ENCODE peak calls at places on chromosomes 2 and 18, in six cellular contexts. C is breast epithelium, J is lower lobe of right lung, P is Peyer's patch, M is tibial artery, U is OCI-LY7. I is an unnamed sample. For H3K9me3, the result is how much of the 10 kb centered on the place peaks cover.

GRCh38 chr2:220811952-220812570 is 760.0 kb downstream of the EPHA4 start:
- DNase-seq in C (no peak), J (no peak), P (no peak), M (no peak), U (no peak), I (no peak)

GRCh38 chr18:61322265-61322873 is 10.9 kb upstream of the CDH20 start:
- DNase-seq in C (no peak), J (no peak), P (peak), M (no peak), U (peak), I (peak)

GRCh38 chr18:45820144-45820745 is 5.2 kb upstream of the SIGLEC15 start:
- DNase-seq in C (no peak), J (no peak), P (no peak), M (no peak), U (no peak), I (no peak)

GRCh38 chr18:21896732-21897336 is 156.2 kb downstream of the MIB1 start:
- DNase-seq in C (no peak), J (no peak), P (no peak), M (no peak), U (no peak), I (peak)

GRCh38 chr2:204529795-204530463 is 15.3 kb upstream of the PARD3B start:
- DNase-seq in C (no peak), J (no peak), P (no peak), M (no peak), U (no peak), I (no peak)

GRCh38 chr2:171404258-171404657 is 29.5 kb downstream of the METTL8 start:
- DNase-seq in C (no peak), J (no peak), P (no peak), M (no peak), U (no peak), I (no peak)

GRCh38 chr2:204654679-204655078 is 109.4 kb downstream of the PARD3B start:
- DNase-seq in C (no peak), J (no peak), P (no peak), M (no peak), U (no peak), I (no peak)

GRCh38 chr2:67277450-67277849 is 119.7 kb upstream of the ETAA1 start:
- DNase-seq in C (no peak), J (no peak), P (no peak), M (no peak), U (no peak), I (no peak)

GRCh38 chr18:48657446-48658120 is 118.8 kb downstream of the CTIF start:
- DNase-seq in C (no peak), J (no peak), P (no peak), M (peak), U (no peak), I (no peak)

GRCh38 chr2:14951569-14952285 is 319.2 kb downstream of the LRATD1 start:
- DNase-seq in C (no peak), J (no peak), P (no peak), M (no peak), U (no peak), I (no peak)

GRCh38 chr2:125169022-125169763 is 1144.1 kb downstream of the CNTNAP5 start:
- DNase-seq in C (no peak), J (no peak), P (no peak), M (no peak), U (no peak), I (no peak)

GRCh38 chr2:46202987-46203386 is 94.2 kb upstream of the EPAS1 start:
- DNase-seq in C (no peak), J (no peak), P (no peak), M (no peak), U (no peak), I (no peak)

GRCh38 chr2:67374481-67374880 is 22.7 kb upstream of the ETAA1 start:
- DNase-seq in C (no peak), J (no peak), P (no peak), M (no peak), U (no peak), I (no peak)

GRCh38 chr2:8053241-8053640 is 628.6 kb upstream of the ID2 start:
- DNase-seq in C (no peak), J (no peak), P (no peak), M (no peak), U (no peak), I (no peak)

GRCh38 chr2:54107903-54108615 is 7.4 kb upstream of the ACYP2 start:
- DNase-seq in C (no peak), J (no peak), P (no peak), M (no peak), U (no peak), I (no peak)

GRCh38 chr2:85185431-85185940 is 52.3 kb downstream of the TCF7L1 start:
- DNase-seq in C (no peak), J (no peak), P (no peak), M (no peak), U (no peak), I (no peak)

GRCh38 chr2:120594856-120595685 is 140.6 kb upstream of the GLI2 start:
- DNase-seq in C (no peak), J (no peak), P (no peak), M (no peak), U (no peak), I (no peak)

GRCh38 chr2:167059173-167059572 is 170.9 kb downstream of the XIRP2 start:
- DNase-seq in C (no peak), J (no peak), P (no peak), M (no peak), U (no peak), I (no peak)

GRCh38 chr2:172242968-172243367 is 140.3 kb upstream of the DLX2 start:
- DNase-seq in C (no peak), J (peak), P (no peak), M (no peak), U (no peak), I (peak)

GRCh38 chr2:235644191-235644590 is 150.3 kb downstream of the AGAP1 start:
- DNase-seq in C (no peak), J (no peak), P (no peak), M (no peak), U (no peak), I (no peak)

GRCh38 chr2:222655406-222655747 is 515 bp downstream of the FARSB start:
- DNase-seq in C (no peak), J (no peak), P (no peak), M (no peak), U (peak), I (no peak)

GRCh38 chr2:1869248-1869647 is 124.9 kb upstream of the PXDN start:
- DNase-seq in C (no peak), J (no peak), P (peak), M (no peak), U (no peak), I (no peak)

GRCh38 chr2:203018181-203018580 is 3.5 kb downstream of the NBEAL1 start:
- DNase-seq in C (no peak), J (no peak), P (no peak), M (no peak), U (no peak), I (no peak)

GRCh38 chr2:145323512-145323911 is 803.6 kb upstream of the ZEB2 start:
- DNase-seq in C (no peak), J (no peak), P (no peak), M (no peak), U (no peak), I (no peak)

GRCh38 chr2:43405829-43406228 is 179.4 kb upstream of the ZFP36L2 start:
- DNase-seq in C (no peak), J (no peak), P (no peak), M (no peak), U (no peak), I (no peak)

GRCh38 chr2:190858817-190859216 is 21.8 kb upstream of the GLS start:
- DNase-seq in C (no peak), J (no peak), P (no peak), M (no peak), U (no peak), I (no peak)

GRCh38 chr2:20065885-20066602 is 14.6 kb upstream of the LAPTM4A start:
- DNase-seq in C (peak), J (no peak), P (no peak), M (no peak), U (no peak), I (peak)

GRCh38 chr2:152861349-152861942 is 143.0 kb downstream of the ARL6IP6 start:
- DNase-seq in C (no peak), J (no peak), P (no peak), M (no peak), U (peak), I (no peak)

GRCh38 chr18:68623342-68623741 is 91.6 kb downstream of the TMX3 start:
- DNase-seq in C (no peak), J (no peak), P (no peak), M (peak), U (peak), I (peak)

GRCh38 chr18:5879479-5879882 is 15.8 kb downstream of the TMEM200C start:
- DNase-seq in C (no peak), J (no peak), P (no peak), M (no peak), U (peak), I (no peak)

DNA sequence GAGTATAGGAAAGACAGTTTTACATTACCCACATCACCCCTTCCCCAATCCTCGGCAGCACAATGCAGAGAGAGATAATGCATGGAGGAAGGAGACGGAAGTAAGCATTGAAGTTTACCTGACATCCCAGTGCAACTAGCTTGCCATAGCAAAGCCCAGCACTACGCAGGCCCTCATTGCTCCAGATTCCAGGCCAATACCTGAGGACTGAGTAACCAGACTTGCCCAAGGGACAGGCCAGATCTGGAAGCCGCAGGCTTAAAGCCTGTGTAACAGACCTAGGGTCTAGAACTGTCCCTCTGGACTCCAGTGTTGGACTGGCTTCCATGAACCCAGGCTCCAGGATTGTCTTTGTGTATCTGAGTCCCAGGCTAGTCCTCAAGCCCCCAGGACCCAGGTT is 17.6 kb downstream of the SERPINB4 start:
- DNase-seq in C (no peak), J (no peak), P (no peak), M (no peak), U (no peak), I (no peak)
- H3K9me3 ChIP-seq in C (half or more), J (under half), P (under half), M (under half), U (under half), I (under half)

DNA sequence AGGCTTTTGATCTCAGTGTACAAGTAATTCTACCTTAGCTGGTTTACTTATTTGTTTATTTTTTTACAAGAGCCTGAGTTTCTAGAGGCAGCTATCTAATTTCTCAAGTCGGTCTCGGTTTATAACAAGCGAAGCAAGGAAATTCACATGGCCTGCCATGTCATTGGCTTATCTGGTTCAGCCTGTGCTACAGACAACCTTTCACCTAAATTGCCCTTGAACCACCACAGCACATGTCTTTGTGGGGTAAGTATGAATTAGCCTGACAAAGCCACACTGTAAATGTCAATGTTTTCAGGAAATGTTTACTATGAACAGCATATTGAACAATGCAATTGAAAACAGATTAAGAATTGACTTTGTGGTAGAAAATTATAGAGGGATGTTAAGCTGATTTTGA is 167.1 kb downstream of the PID1 start:
- DNase-seq in C (no peak), J (no peak), P (no peak), M (no peak), U (no peak), I (no peak)
- H3K4me3 ChIP-seq in C (no peak), J (no peak), P (no peak), M (no peak), U (no peak), I (no peak)

GRCh38 chr2:587371-587960 is 89.7 kb downstream of the TMEM18 start:
- DNase-seq in C (peak), J (no peak), P (no peak), M (no peak), U (no peak), I (no peak)

GRCh38 chr2:583666-584065 is 93.5 kb downstream of the TMEM18 start:
- DNase-seq in C (no peak), J (no peak), P (no peak), M (no peak), U (no peak), I (no peak)

GRCh38 chr2:586518-587370 is 90.5 kb downstream of the TMEM18 start:
- DNase-seq in C (peak), J (no peak), P (no peak), M (no peak), U (no peak), I (no peak)

GRCh38 chr2:582792-583528 is 94.2 kb downstream of the TMEM18 start:
- DNase-seq in C (no peak), J (no peak), P (no peak), M (no peak), U (no peak), I (no peak)

DNA sequence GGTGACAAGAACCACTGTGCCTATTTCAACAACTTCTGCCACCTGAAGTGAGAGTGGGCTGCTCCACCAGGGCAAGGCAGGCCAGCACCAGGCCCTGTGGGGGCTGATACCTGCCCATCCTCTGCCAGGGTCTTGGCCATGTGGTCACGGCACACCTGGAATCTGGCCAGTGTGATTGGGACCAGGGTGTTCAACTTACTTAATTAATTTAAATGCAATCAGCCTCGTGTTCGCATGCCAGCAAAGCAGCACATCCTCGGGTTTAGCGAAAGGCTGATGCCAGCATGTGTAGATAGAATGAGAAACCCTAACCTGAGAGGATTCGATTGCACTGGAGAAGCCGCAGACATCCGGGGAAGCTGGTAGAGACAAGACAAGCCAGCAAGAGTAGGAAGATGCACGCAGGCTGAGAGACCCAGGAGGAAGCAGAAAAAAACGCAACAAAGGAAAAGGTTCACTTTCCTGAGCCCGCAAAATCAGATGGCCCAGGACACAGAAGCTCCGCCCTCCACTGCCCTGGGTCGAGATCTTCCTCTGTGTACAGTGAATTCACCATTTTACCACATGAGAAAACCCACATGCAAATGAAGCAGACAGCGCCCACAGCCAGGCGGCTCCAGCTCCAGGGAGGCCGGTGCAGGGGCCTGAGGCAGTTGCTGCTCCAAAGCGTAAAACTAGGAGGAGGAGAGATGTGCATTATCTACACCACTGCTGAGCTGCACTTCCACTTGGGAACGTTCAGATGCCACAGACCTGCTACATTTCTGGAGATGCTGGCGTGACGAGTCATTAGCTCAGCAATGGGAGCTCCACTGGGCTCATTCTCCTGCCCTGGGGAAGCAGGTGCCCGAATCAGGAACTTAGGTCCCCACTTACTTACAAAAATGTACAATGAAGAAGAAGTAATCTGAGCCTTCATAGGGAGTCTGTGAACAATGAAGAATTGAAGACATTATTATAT is 92.1 kb downstream of the TMEM18 start:
- DNase-seq in C (peak), J (no peak), P (peak), M (no peak), U (peak), I (no peak)
- H3K9me3 ChIP-seq in C (under half), J (under half), P (under half), M (under half), U (under half), I (under half)

DNA sequence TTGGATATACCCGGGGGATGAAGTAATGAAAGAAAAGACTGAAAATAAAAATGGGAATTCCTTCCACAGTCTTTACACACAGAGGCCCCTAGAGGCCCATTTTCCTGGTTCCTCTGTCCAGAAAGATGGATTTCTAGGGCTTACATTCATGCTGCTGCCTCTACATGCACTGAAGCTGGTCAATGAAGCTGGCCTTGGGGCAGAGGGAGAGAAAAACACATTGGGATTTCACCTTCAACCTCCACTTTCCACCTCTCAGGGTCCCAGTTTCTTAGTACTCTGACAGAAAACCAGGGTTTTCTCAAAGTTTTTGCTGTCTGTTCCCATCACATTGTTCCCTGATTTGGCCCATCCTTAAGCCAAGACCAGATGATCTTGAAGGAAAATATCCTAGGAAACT is 154.6 kb upstream of the ZSWIM2 start:
- DNase-seq in C (no peak), J (no peak), P (no peak), M (no peak), U (no peak), I (no peak)
- H3K4me3 ChIP-seq in C (peak), J (peak), P (no peak), M (no peak), U (no peak), I (peak)

GRCh38 chr18:78647018-78647417 is 332.6 kb upstream of the SALL3 start:
- DNase-seq in C (no peak), J (no peak), P (no peak), M (no peak), U (no peak), I (no peak)

GRCh38 chr18:78641689-78642231 is 337.9 kb upstream of the SALL3 start:
- DNase-seq in C (no peak), J (no peak), P (no peak), M (peak), U (no peak), I (no peak)

GRCh38 chr18:78645216-78645615 is 334.4 kb upstream of the SALL3 start:
- DNase-seq in C (no peak), J (no peak), P (no peak), M (peak), U (no peak), I (no peak)

GRCh38 chr18:78642561-78643398 is 336.8 kb upstream of the SALL3 start:
- DNase-seq in C (no peak), J (no peak), P (no peak), M (no peak), U (peak), I (no peak)

GRCh38 chr18:78643981-78644380 is 335.6 kb upstream of the SALL3 start:
- DNase-seq in C (no peak), J (no peak), P (no peak), M (no peak), U (no peak), I (no peak)
- H3K9me3 ChIP-seq in C (under half), J (under half), P (under half), M (under half), U (under half), I (under half)

GRCh38 chr2:240832816-240833497 is 12.9 kb upstream of the KIF1A start:
- DNase-seq in C (no peak), J (no peak), P (no peak), M (no peak), U (no peak), I (peak)
- H3K4me3 ChIP-seq in C (no peak), J (peak), P (no peak), M (no peak), U (no peak), I (no peak)

DNA sequence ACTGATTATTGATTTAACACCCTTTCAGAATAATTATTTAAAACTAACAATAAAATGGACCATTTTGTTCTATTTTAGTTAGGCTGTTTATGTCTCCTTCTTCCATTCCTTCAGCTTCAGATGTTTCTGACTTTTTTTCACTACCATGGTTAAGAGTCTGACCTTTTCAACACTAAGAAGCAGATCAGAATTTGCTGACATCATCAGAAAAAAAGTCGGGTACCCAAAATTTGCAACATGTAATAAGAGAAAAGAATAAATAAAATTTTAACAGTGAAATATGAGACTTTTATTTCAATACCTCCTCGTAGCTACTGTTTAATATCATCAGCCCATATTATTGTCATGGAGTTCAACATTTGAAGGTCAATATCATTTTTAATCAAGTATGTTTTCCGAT is 1158.3 kb downstream of the RPIA start:
- DNase-seq in C (no peak), J (no peak), P (no peak), M (no peak), U (no peak), I (no peak)
- H3K9me3 ChIP-seq in C (under half), J (under half), P (under half), M (under half), U (under half), I (under half)

DNA sequence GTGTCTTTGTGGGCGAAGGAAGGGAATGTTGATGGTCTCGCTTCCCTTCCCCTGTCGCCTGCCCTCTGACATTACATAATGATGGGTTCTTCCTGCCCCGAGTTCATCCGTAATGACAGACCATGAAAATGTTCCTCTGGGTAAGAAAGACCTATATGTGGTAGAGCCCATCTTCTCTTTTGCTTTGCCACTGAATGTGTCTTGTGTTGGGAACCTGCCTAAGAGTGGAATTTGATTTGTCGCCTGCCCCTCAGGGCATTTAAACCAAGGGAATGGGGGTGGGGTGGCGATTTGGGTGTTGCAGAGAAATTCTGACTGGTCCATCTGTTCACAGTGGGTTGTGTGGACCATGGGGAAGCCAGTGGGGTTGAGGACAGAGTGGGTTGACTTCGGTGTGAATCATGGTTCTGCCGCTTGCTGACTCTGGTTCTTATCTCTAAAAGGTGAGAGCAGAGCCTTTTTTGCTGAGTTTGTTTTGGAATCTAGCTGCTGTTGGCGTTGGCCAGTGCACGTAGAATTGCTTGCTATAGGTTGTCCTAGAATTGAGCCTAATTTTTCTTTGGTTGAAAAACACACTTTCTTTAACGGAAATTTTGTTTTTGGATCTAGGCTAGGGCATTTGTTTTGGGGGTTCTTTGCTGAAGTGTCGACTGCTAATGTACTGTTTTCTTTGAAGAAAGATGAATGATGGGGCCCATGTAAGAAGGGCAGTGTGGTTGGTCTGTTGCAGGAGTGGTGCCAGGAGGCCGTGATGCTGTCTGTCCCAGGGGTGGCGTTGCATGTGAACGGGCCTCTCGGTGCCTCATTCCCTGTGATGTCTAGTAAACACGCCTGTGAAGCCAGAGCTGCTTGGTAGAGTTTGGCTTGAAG is 1.3 kb downstream of the INPP4A start:
- DNase-seq in C (no peak), J (no peak), P (no peak), M (no peak), U (peak), I (no peak)
- H3K4me3 ChIP-seq in C (peak), J (peak), P (peak), M (peak), U (peak), I (peak)

I was measured in right cardiac atrium.